ENCODE peak calls at places on chromosome 14, in five cellular contexts. F is B cell; Q is CD8-positive, alpha-beta T cell; G is heart left ventricle; K is bronchial epithelial cell. I is an unnamed sample.

GRCh38 chr14:104403421-104404220 is 175.9 kb upstream of the C14orf180 start:
- DNase-seq in Q (no peak), G (peak; percentile 49), F (no peak), K (no peak), I (no peak)

GRCh38 chr14:58563981-58564380 is 73.8 kb upstream of the DACT1 start:
- DNase-seq in Q (no peak), F (no peak), K (no peak), G (no peak), I (no peak)

GRCh38 chr14:53331247-53331646 is 178.1 kb upstream of the DDHD1 start:
- DNase-seq in G (no peak), F (no peak), K (peak; percentile 95), Q (no peak), I (no peak)

GRCh38 chr14:83004456-83005006 is 1470.9 kb upstream of the SEL1L start:
- DNase-seq in G (no peak), F (no peak), K (no peak), Q (no peak), I (no peak)

GRCh38 chr14:73232984-73233383 is 4.3 kb upstream of the PAPLN start:
- DNase-seq in G (no peak), Q (no peak), F (no peak), K (no peak), I (no peak)

GRCh38 chr14:104845834-104846441 is 19.1 kb upstream of the CEP170B start:
- DNase-seq in G (no peak), K (no peak), F (no peak), Q (no peak), I (no peak)

GRCh38 chr14:69625299-69626131 is 14.1 kb downstream of the SUSD6 start:
- DNase-seq in G (peak; percentile 78), Q (peak; percentile 78), K (no peak), F (peak; percentile 71), I (peak; percentile 54)

GRCh38 chr14:89855961-89856360 is 98.6 kb downstream of the EFCAB11 start:
- DNase-seq in K (peak; percentile 70), G (no peak), Q (no peak), F (no peak), I (no peak)

GRCh38 chr14:105377555-105378182 is 20.7 kb upstream of the TEX22 start:
- DNase-seq in F (no peak), G (peak; percentile 52), Q (no peak), K (no peak), I (no peak)

GRCh38 chr14:71206766-71207371 is 299.6 kb downstream of the PCNX1 start:
- DNase-seq in F (no peak), Q (no peak), K (peak; percentile 82), G (no peak), I (no peak)

GRCh38 chr14:100738269-100738691 is 11.6 kb downstream of the DLK1 start:
- DNase-seq in F (no peak), Q (no peak), K (no peak), G (no peak), I (no peak)

GRCh38 chr14:76083796-76084195 is 67.9 kb upstream of the GPATCH2L start:
- DNase-seq in G (no peak), Q (no peak), F (no peak), K (no peak), I (no peak)

GRCh38 chr14:41201721-41202120 is 405.0 kb upstream of the LRFN5 start:
- DNase-seq in Q (no peak), K (no peak), F (no peak), G (no peak), I (no peak)

GRCh38 chr14:68358978-68359861 is 433.6 kb downstream of the ZFP36L1 start:
- DNase-seq in G (no peak), F (no peak), K (no peak), Q (no peak), I (peak; percentile 49)

GRCh38 chr14:95507174-95507573 is 9.3 kb downstream of the SYNE3 start:
- DNase-seq in F (no peak), G (peak; percentile 69), K (peak; percentile 93), Q (no peak), I (no peak)

GRCh38 chr14:28382460-28383220 is 383.9 kb upstream of the FOXG1 start:
- DNase-seq in Q (no peak), K (peak; percentile 94), G (no peak), F (no peak), I (no peak)

GRCh38 chr14:100436745-100437406 is 113.7 kb downstream of the SLC25A47 start:
- DNase-seq in Q (no peak), K (no peak), F (no peak), G (no peak), I (no peak)

GRCh38 chr14:68507544-68508081 is 285.3 kb downstream of the ZFP36L1 start:
- DNase-seq in K (no peak), Q (peak; percentile 77), G (no peak), F (no peak), I (no peak)

GRCh38 chr14:72553656-72554055 is 340.2 kb downstream of the DPF3 start:
- DNase-seq in G (no peak), K (no peak), F (no peak), Q (no peak), I (no peak)

GRCh38 chr14:99040047-99040446 is 231.9 kb downstream of the BCL11B start:
- DNase-seq in F (no peak), K (no peak), Q (no peak), G (no peak), I (no peak)

GRCh38 chr14:96574171-96574632 is 72.0 kb downstream of the PAPOLA start:
- DNase-seq in F (no peak), Q (no peak), K (no peak), G (no peak), I (no peak)

GRCh38 chr14:96997269-96997668 is 200.1 kb downstream of the VRK1 start:
- DNase-seq in G (no peak), K (no peak), F (no peak), Q (no peak), I (no peak)

GRCh38 chr14:91728616-91729183 is 3.2 kb downstream of the CATSPERB start:
- DNase-seq in Q (no peak), G (no peak), K (no peak), F (no peak), I (no peak)

GRCh38 chr14:70018713-70019201 is 139.5 kb downstream of the SMOC1 start:
- DNase-seq in F (no peak), Q (no peak), G (peak; percentile 62), K (no peak), I (no peak)

GRCh38 chr14:37262649-37263048 is 64.9 kb downstream of the MIPOL1 start:
- DNase-seq in F (no peak), K (no peak), Q (no peak), G (no peak), I (no peak)

DNA sequence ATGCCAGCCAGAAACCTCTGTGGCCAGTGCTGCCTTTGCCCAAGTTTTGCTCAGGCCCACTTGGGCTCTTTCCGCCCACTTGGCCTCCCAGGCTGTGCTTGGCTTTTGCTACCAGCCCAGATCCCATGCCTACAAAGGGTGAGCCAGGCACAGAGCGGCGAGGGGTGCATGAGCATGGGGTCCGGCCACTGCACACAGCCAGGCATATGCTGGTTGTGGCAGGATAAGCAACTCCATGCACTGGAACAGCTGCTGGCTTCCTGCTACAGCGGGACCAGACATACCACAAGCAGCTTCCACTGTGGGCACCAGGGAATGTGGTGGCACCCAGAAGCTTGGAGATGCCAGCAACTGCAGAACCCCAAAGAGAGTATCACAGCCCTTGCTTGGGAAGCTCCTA is 45.7 kb upstream of the PRPF39 start:
- DNase-seq in Q (no peak), G (no peak), F (no peak), K (no peak), I (no peak)
- TF ChIP-seq CTCF in Q (no peak), G (no peak), F (no peak), K (no peak), I (no peak)

GRCh38 chr14:59895721-59896120 is 24.2 kb upstream of the LRRC9 start:
- DNase-seq in Q (no peak), F (no peak), K (no peak), G (no peak), I (no peak)

GRCh38 chr14:59900536-59900935 is 19.4 kb upstream of the LRRC9 start:
- DNase-seq in G (no peak), Q (no peak), F (no peak), K (no peak), I (no peak)

DNA sequence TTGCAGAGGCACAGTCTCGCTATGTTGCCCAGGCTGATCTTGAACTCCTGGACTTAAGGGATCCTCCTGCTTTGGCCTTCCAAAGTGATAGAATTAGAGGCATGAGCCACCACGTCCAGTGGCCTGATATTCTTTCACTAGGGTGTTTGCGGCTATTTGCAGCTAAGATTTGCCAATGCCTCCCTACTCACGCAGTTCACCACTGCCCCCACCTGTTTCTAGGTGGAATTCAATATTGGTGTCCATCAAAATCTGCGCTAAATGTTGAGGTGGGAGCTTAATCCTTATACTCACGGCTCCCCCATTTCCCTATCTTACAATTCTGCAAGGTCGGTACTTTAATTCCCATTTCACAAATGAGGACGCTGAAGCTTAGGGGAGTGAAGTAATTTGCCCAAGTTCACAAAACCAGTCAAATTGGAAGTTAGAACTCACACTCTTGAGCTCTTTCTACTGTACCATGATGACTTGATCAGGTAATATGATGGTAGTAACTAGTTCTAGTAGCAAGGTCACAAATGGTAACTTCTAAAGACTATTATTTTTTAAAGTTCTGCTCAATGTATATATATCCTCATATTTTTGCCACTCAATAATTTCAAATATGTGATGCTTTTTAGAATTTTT is 22.1 kb upstream of the LRRC9 start:
- DNase-seq in G (no peak), Q (no peak), F (no peak), K (peak; percentile 34), I (peak; percentile 22)
- TF ChIP-seq CTCF in G (peak; percentile 17), Q (no peak), F (no peak), K (peak; percentile 55), I (peak; percentile 56)

DNA sequence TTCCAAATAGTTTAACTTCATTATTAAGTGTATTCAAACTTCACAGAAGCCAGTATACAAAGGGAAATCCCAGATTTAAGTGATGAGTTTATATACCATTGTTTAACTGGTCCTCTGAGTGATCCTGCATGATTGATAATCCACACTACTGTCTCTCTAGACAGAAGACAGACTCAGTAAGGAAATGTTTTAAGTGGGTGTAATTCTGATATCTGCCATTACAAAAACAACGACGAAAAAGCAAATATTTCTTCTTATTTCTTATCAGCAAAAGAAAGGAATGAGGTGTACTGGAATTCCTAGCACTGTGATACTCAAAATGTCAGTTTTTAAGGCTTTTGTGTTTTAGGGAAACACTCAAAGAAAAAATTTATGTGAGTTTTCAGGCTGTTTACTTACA is 127.5 kb downstream of the GPHN start:
- DNase-seq in F (no peak), K (no peak), G (no peak), Q (no peak), I (no peak)
- TF ChIP-seq CTCF in F (no peak), K (no peak), G (no peak), Q (no peak), I (no peak)

GRCh38 chr14:49867831-49868719 is 15.5 kb upstream of the NEMF start:
- DNase-seq in F (peak; percentile 98), G (peak; percentile 99), Q (peak; percentile 97), K (peak; percentile 90), I (peak; percentile 92)

GRCh38 chr14:49868720-49869114 is 16.1 kb upstream of the NEMF start:
- DNase-seq in G (no peak), Q (no peak), F (no peak), K (no peak), I (no peak)

GRCh38 chr14:49863483-49864262 is 11.1 kb upstream of the NEMF start:
- DNase-seq in Q (no peak), K (no peak), G (no peak), F (no peak), I (no peak)

GRCh38 chr14:49861923-49862673 is 9.5 kb upstream of the NEMF start:
- DNase-seq in Q (peak; percentile 83), G (peak; percentile 83), F (peak; percentile 88), K (peak; percentile 80), I (peak; percentile 40)

GRCh38 chr14:49865431-49865859 is 12.9 kb upstream of the NEMF start:
- DNase-seq in K (peak; percentile 58), G (peak; percentile 86), F (peak; percentile 76), Q (peak; percentile 74), I (no peak)
- TF ChIP-seq CTCF in K (peak; percentile 83), G (peak; percentile 77), F (peak; percentile 93), Q (peak; percentile 86), I (peak; percentile 88)

GRCh38 chr14:22428681-22429315 is 160.2 kb downstream of the DAD1 start:
- DNase-seq in Q (no peak), F (no peak), K (peak; percentile 75), G (no peak), I (no peak)
- TF ChIP-seq CTCF in Q (no peak), F (no peak), K (no peak), G (no peak), I (no peak)

I was measured in GM13977.